ENCODE peak calls at places on chromosomes 1 and 21, in seven cellular contexts. One of them, this sample, is unnamed.

GRCh38 chr1:22670352-22670964 is 17.4 kb downstream of the C1QB start:
- DNase-seq in ovary: no peak
- DNase-seq in adrenal gland: no peak
- DNase-seq in hepatocyte: no peak
- DNase-seq in Peyer's patch: no peak
- DNase-seq in body of pancreas: no peak
- DNase-seq in right lobe of liver: no peak
- DNase-seq in this sample: no peak

GRCh38 chr1:216173315-216173714 is 249.9 kb downstream of the USH2A start:
- DNase-seq in ovary: no peak
- DNase-seq in adrenal gland: no peak
- DNase-seq in hepatocyte: no peak
- DNase-seq in Peyer's patch: no peak
- DNase-seq in body of pancreas: no peak
- DNase-seq in right lobe of liver: no peak
- DNase-seq in this sample: no peak

GRCh38 chr1:44707112-44707881 is 23.7 kb downstream of the RNU5D-1 start:
- DNase-seq in ovary: no peak
- DNase-seq in adrenal gland: no peak
- DNase-seq in hepatocyte: peak; percentile 41
- DNase-seq in Peyer's patch: peak; percentile 10
- DNase-seq in body of pancreas: no peak
- DNase-seq in right lobe of liver: no peak
- DNase-seq in this sample: no peak

GRCh38 chr1:202952818-202953217 is 5.3 kb downstream of the ADIPOR1 start:
- DNase-seq in ovary: no peak
- DNase-seq in adrenal gland: peak; percentile 79
- DNase-seq in hepatocyte: no peak
- DNase-seq in Peyer's patch: peak; percentile 57
- DNase-seq in body of pancreas: no peak
- DNase-seq in right lobe of liver: peak; percentile 28
- DNase-seq in this sample: peak; percentile 68

GRCh38 chr1:7613851-7614205 is 157.3 kb upstream of the VAMP3 start:
- DNase-seq in ovary: no peak
- DNase-seq in adrenal gland: no peak
- DNase-seq in hepatocyte: no peak
- DNase-seq in Peyer's patch: no peak
- DNase-seq in body of pancreas: no peak
- DNase-seq in right lobe of liver: no peak
- DNase-seq in this sample: no peak

GRCh38 chr1:164772635-164773034 is 213.7 kb downstream of the PBX1 start:
- DNase-seq in ovary: no peak
- DNase-seq in adrenal gland: peak; percentile 93
- DNase-seq in hepatocyte: peak; percentile 79
- DNase-seq in Peyer's patch: peak; percentile 89
- DNase-seq in body of pancreas: peak; percentile 72
- DNase-seq in right lobe of liver: peak; percentile 23
- DNase-seq in this sample: peak; percentile 85

GRCh38 chr1:159960721-159961381 is 6.8 kb upstream of the SLAMF9 start:
- DNase-seq in ovary: no peak
- DNase-seq in adrenal gland: no peak
- DNase-seq in hepatocyte: peak; percentile 65
- DNase-seq in Peyer's patch: peak; percentile 91
- DNase-seq in body of pancreas: no peak
- DNase-seq in right lobe of liver: no peak
- DNase-seq in this sample: peak; percentile 95

GRCh38 chr1:203306089-203306969 is 1.0 kb downstream of the BTG2 start:
- DNase-seq in ovary: peak; percentile 81
- DNase-seq in adrenal gland: peak; percentile 89
- DNase-seq in hepatocyte: peak; percentile 78
- DNase-seq in Peyer's patch: peak; percentile 88
- DNase-seq in body of pancreas: peak; percentile 84
- DNase-seq in right lobe of liver: peak; percentile 69
- DNase-seq in this sample: peak; percentile 91

GRCh38 chr1:170162385-170163226 is 16.8 kb downstream of the NTMT2 start:
- DNase-seq in ovary: peak; percentile 15
- DNase-seq in adrenal gland: peak; percentile 33
- DNase-seq in hepatocyte: peak; percentile 63
- DNase-seq in Peyer's patch: no peak
- DNase-seq in body of pancreas: no peak
- DNase-seq in right lobe of liver: no peak
- DNase-seq in this sample: peak; percentile 60

GRCh38 chr1:234535763-234536515 is 57.0 kb upstream of the TARBP1 start:
- DNase-seq in ovary: peak; percentile 60
- DNase-seq in adrenal gland: peak; percentile 44
- DNase-seq in hepatocyte: peak; percentile 42
- DNase-seq in Peyer's patch: peak; percentile 58
- DNase-seq in body of pancreas: peak; percentile 65
- DNase-seq in right lobe of liver: no peak
- DNase-seq in this sample: peak; percentile 90

GRCh38 chr1:48688102-48688760 is 88.5 kb downstream of the BEND5 start:
- DNase-seq in ovary: no peak
- DNase-seq in adrenal gland: no peak
- DNase-seq in hepatocyte: no peak
- DNase-seq in Peyer's patch: no peak
- DNase-seq in body of pancreas: no peak
- DNase-seq in right lobe of liver: no peak
- DNase-seq in this sample: no peak

GRCh38 chr1:222817529-222817928 is 2.7 kb downstream of the DISP1 start:
- DNase-seq in ovary: no peak
- DNase-seq in adrenal gland: peak; percentile 57
- DNase-seq in hepatocyte: peak; percentile 58
- DNase-seq in Peyer's patch: no peak
- DNase-seq in body of pancreas: no peak
- DNase-seq in right lobe of liver: no peak
- DNase-seq in this sample: no peak

GRCh38 chr21:32578107-32578691 is 7.1 kb downstream of the TCP10L start:
- DNase-seq in ovary: no peak
- DNase-seq in adrenal gland: no peak
- DNase-seq in hepatocyte: no peak
- DNase-seq in Peyer's patch: no peak
- DNase-seq in body of pancreas: no peak
- DNase-seq in right lobe of liver: no peak
- DNase-seq in this sample: no peak

GRCh38 chr1:198892065-198892464 is 253.2 kb downstream of the PTPRC start:
- DNase-seq in ovary: no peak
- DNase-seq in adrenal gland: no peak
- DNase-seq in hepatocyte: no peak
- DNase-seq in Peyer's patch: no peak
- DNase-seq in body of pancreas: no peak
- DNase-seq in right lobe of liver: no peak
- DNase-seq in this sample: no peak

GRCh38 chr1:36776949-36777348 is 257.4 kb downstream of the GRIK3 start:
- DNase-seq in ovary: no peak
- DNase-seq in adrenal gland: no peak
- DNase-seq in hepatocyte: no peak
- DNase-seq in Peyer's patch: no peak
- DNase-seq in body of pancreas: no peak
- DNase-seq in right lobe of liver: no peak
- DNase-seq in this sample: no peak

GRCh38 chr1:110288111-110288510 is 51.1 kb upstream of the RBM15 start:
- DNase-seq in ovary: no peak
- DNase-seq in adrenal gland: no peak
- DNase-seq in hepatocyte: no peak
- DNase-seq in Peyer's patch: no peak
- DNase-seq in body of pancreas: no peak
- DNase-seq in right lobe of liver: no peak
- DNase-seq in this sample: no peak

GRCh38 chr1:154970631-154971340 is at the start of gene SHC1:
- DNase-seq in ovary: peak; percentile 97
- DNase-seq in adrenal gland: peak; percentile 96
- DNase-seq in hepatocyte: peak; percentile 95
- DNase-seq in Peyer's patch: peak; percentile 91
- DNase-seq in body of pancreas: peak; percentile 68
- DNase-seq in right lobe of liver: peak; percentile 94
- DNase-seq in this sample: peak; percentile 97

GRCh38 chr1:213934642-213935041 is 53.1 kb upstream of the PROX1 start:
- DNase-seq in ovary: no peak
- DNase-seq in adrenal gland: peak; percentile 16
- DNase-seq in hepatocyte: no peak
- DNase-seq in Peyer's patch: no peak
- DNase-seq in body of pancreas: peak; percentile 87
- DNase-seq in right lobe of liver: peak; percentile 80
- DNase-seq in this sample: no peak

GRCh38 chr1:215146252-215146975 is 63.9 kb downstream of the KCNK2 start:
- DNase-seq in ovary: no peak
- DNase-seq in adrenal gland: no peak
- DNase-seq in hepatocyte: peak; percentile 52
- DNase-seq in Peyer's patch: no peak
- DNase-seq in body of pancreas: no peak
- DNase-seq in right lobe of liver: peak; percentile 25
- DNase-seq in this sample: no peak

GRCh38 chr1:243528459-243529120 is 272.7 kb downstream of the SDCCAG8 start:
- DNase-seq in ovary: no peak
- DNase-seq in adrenal gland: no peak
- DNase-seq in hepatocyte: no peak
- DNase-seq in Peyer's patch: no peak
- DNase-seq in body of pancreas: no peak
- DNase-seq in right lobe of liver: no peak
- DNase-seq in this sample: no peak

GRCh38 chr21:31788581-31788980 is 56.7 kb upstream of the SCAF4 start:
- DNase-seq in ovary: no peak
- DNase-seq in adrenal gland: no peak
- DNase-seq in hepatocyte: no peak
- DNase-seq in Peyer's patch: no peak
- DNase-seq in body of pancreas: no peak
- DNase-seq in right lobe of liver: no peak
- DNase-seq in this sample: no peak

GRCh38 chr1:197675475-197676324 is 99.6 kb downstream of the DENND1B start:
- DNase-seq in ovary: peak; percentile 17
- DNase-seq in adrenal gland: peak; percentile 21
- DNase-seq in hepatocyte: peak; percentile 11
- DNase-seq in Peyer's patch: peak; percentile 54
- DNase-seq in body of pancreas: peak; percentile 19
- DNase-seq in right lobe of liver: peak; percentile 22
- DNase-seq in this sample: no peak
- H3K4me3 ChIP-seq in ovary: no peak overlapping the region
- H3K4me3 ChIP-seq in adrenal gland: no peak overlapping the region
- H3K4me3 ChIP-seq in hepatocyte: no peak overlapping the region
- H3K4me3 ChIP-seq in Peyer's patch: no peak overlapping the region
- H3K4me3 ChIP-seq in body of pancreas: no peak overlapping the region
- H3K4me3 ChIP-seq in right lobe of liver: peak overlapping the region; percentile 42
- H3K4me3 ChIP-seq in this sample: peak overlapping the region; percentile 21

DNA sequence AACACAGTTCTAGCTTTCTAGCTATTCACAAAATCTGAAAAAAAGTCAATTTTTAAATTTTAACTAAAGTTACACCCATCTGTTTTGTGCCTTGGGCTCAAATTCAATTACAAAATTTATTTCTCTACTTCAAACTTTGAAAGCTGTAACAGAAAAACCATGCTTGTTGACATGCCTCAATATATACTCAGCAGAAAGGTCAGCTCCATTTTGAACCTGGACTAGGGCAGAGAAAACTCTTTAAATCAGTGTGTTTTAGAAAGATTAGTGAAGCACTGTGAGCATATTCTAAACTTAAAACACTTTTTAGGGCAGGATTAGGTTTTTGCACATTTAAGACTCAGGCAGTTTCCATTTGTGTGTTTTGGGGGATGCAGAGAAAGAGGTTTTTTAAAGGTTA is 34.4 kb downstream of the SPRTN start:
- DNase-seq in ovary: no peak
- DNase-seq in adrenal gland: no peak
- DNase-seq in hepatocyte: no peak
- DNase-seq in Peyer's patch: no peak
- DNase-seq in body of pancreas: no peak
- DNase-seq in right lobe of liver: no peak
- DNase-seq in this sample: no peak
- H3K4me1 ChIP-seq in ovary: no peaks in the 10 kb centered on the region
- H3K4me1 ChIP-seq in adrenal gland: no peaks in the 10 kb centered on the region
- H3K4me1 ChIP-seq in hepatocyte: no peaks in the 10 kb centered on the region
- H3K4me1 ChIP-seq in Peyer's patch: no peaks in the 10 kb centered on the region
- H3K4me1 ChIP-seq in body of pancreas: peaks cover 20% of the 10 kb centered on the region
- H3K4me1 ChIP-seq in right lobe of liver: peaks cover 10% of the 10 kb centered on the region
- H3K4me1 ChIP-seq in this sample: no peaks in the 10 kb centered on the region

GRCh38 chr1:205324781-205325180 is 3.2 kb upstream of the NUAK2 start:
- DNase-seq in ovary: no peak
- DNase-seq in adrenal gland: no peak
- DNase-seq in hepatocyte: peak; percentile 67
- DNase-seq in Peyer's patch: no peak
- DNase-seq in body of pancreas: peak; percentile 35
- DNase-seq in right lobe of liver: no peak
- DNase-seq in this sample: no peak

GRCh38 chr1:205325334-205325884 is 3.9 kb upstream of the NUAK2 start:
- DNase-seq in ovary: peak; percentile 59
- DNase-seq in adrenal gland: peak; percentile 69
- DNase-seq in hepatocyte: peak; percentile 81
- DNase-seq in Peyer's patch: peak; percentile 85
- DNase-seq in body of pancreas: peak; percentile 82
- DNase-seq in right lobe of liver: no peak
- DNase-seq in this sample: peak; percentile 71

GRCh38 chr1:205329719-205330118 is 8.2 kb upstream of the NUAK2 start:
- DNase-seq in ovary: no peak
- DNase-seq in adrenal gland: no peak
- DNase-seq in hepatocyte: no peak
- DNase-seq in Peyer's patch: no peak
- DNase-seq in body of pancreas: no peak
- DNase-seq in right lobe of liver: no peak
- DNase-seq in this sample: no peak

GRCh38 chr1:205328476-205328875 is 6.9 kb upstream of the NUAK2 start:
- DNase-seq in ovary: no peak
- DNase-seq in adrenal gland: no peak
- DNase-seq in hepatocyte: no peak
- DNase-seq in Peyer's patch: no peak
- DNase-seq in body of pancreas: peak; percentile 37
- DNase-seq in right lobe of liver: no peak
- DNase-seq in this sample: no peak

DNA sequence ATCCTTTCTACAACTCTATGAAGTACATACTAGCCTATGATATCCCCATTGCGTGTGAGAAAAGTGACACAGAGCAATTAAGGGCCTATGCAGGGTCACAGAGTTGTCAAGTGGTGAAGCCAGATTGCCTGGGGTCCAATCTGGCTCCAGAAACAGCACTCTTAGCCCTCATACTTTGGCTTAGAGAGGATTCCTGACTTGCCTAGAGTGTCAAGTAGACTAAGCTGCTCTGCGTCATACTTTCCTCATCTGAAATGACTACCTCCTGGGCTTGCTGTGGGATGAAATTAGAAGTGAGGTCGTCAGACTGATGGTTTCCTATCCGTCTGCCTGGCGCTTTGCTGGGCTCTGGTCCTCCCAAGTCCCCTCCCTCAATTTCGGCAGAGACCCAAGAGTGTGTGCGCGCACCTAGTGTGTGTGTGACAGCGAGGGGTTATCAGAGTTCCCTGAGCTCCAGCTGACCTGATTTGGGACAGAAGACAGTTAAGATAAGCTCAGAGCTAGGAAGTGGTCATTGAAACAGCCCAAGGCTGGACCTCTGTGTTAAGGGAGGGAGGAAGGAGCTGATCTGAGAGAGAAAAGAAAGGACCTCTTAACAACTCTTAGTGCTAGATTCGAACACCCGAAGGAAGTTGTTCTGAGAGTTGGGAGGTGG is 5.4 kb upstream of the NUAK2 start:
- DNase-seq in ovary: no peak
- DNase-seq in adrenal gland: no peak
- DNase-seq in hepatocyte: no peak
- DNase-seq in Peyer's patch: no peak
- DNase-seq in body of pancreas: no peak
- DNase-seq in right lobe of liver: no peak
- DNase-seq in this sample: no peak
- TF ChIP-seq CTCF in ovary: no peak
- TF ChIP-seq CTCF in adrenal gland: no peak
- TF ChIP-seq CTCF in hepatocyte: no peak
- TF ChIP-seq CTCF in Peyer's patch: no peak
- TF ChIP-seq CTCF in body of pancreas: no peak
- TF ChIP-seq CTCF in right lobe of liver: no peak
- TF ChIP-seq CTCF in this sample: no peak

GRCh38 chr1:47444578-47445465 is 7.0 kb downstream of the FOXD2 start:
- DNase-seq in ovary: no peak
- DNase-seq in adrenal gland: no peak
- DNase-seq in hepatocyte: no peak
- DNase-seq in Peyer's patch: peak; percentile 48
- DNase-seq in body of pancreas: peak; percentile 5
- DNase-seq in right lobe of liver: peak; percentile 44
- DNase-seq in this sample: no peak
- H3K4me3 ChIP-seq in ovary: peak overlapping the region; percentile 16
- H3K4me3 ChIP-seq in adrenal gland: no peak overlapping the region
- H3K4me3 ChIP-seq in hepatocyte: no peak overlapping the region
- H3K4me3 ChIP-seq in Peyer's patch: peak overlapping the region; percentile 29
- H3K4me3 ChIP-seq in body of pancreas: no peak overlapping the region
- H3K4me3 ChIP-seq in right lobe of liver: no peak overlapping the region
- H3K4me3 ChIP-seq in this sample: no peak overlapping the region